ENCODE peak calls at places on chromosomes 12 and 14, in nine cellular contexts. D is tibial artery; A is HuH-7.5; L is H4; W is NCI-H1105; E is hepatic stellate cell; T is naive thymus-derived CD8-positive, alpha-beta T cell; V is NCI-H2227 treated with DMSO at 0.1 percent for 48 hours; F is substantia nigra. S is an unnamed sample.

GRCh38 chr12:3148366-3149000 is 71.3 kb downstream of the TSPAN9 start:
- DNase-seq in T (no peak), F (no peak), D (no peak), E (no peak), V (no peak), A (no peak), L (no peak), W (no peak), S (no peak)

GRCh38 chr12:123049398-123050250 is 69.1 kb downstream of the ARL6IP4 start:
- DNase-seq in A (no peak), D (no peak), E (peak), F (no peak), T (no peak), W (no peak), L (peak), V (no peak), S (no peak)

GRCh38 chr12:119178544-119179334 is at the start of gene HSPB8:
- DNase-seq in L (peak), F (peak), T (no peak), D (peak), W (peak), A (peak), V (peak), E (peak), S (no peak)

GRCh38 chr12:109273354-109273753 is 35.7 kb downstream of the FOXN4 start:
- DNase-seq in E (no peak), V (peak), L (no peak), A (no peak), F (no peak), D (no peak), T (no peak), W (no peak), S (no peak)

GRCh38 chr12:262817-263216 is at the start of gene SLC6A13:
- DNase-seq in L (no peak), V (no peak), W (no peak), T (no peak), F (no peak), A (no peak), D (no peak), E (no peak), S (no peak)

GRCh38 chr12:131105351-131105735 is 151.6 kb downstream of the ADGRD1 start:
- DNase-seq in A (no peak), D (peak), L (no peak), T (no peak), E (no peak), W (no peak), V (no peak), F (no peak), S (no peak)

GRCh38 chr14:69356903-69357543 is 41.1 kb downstream of the ERH start:
- DNase-seq in F (no peak), E (no peak), A (peak), D (no peak), W (no peak), T (no peak), V (no peak), L (no peak), S (no peak)

GRCh38 chr12:3101309-3102022 is 24.3 kb downstream of the TSPAN9 start:
- DNase-seq in E (peak), L (no peak), A (no peak), W (no peak), F (no peak), V (no peak), D (no peak), T (no peak), S (no peak)

GRCh38 chr14:49971156-49972141 is 78.6 kb downstream of the ARF6 start:
- DNase-seq in T (peak), W (no peak), V (peak), D (no peak), A (no peak), L (no peak), E (no peak), F (no peak), S (no peak)

GRCh38 chr14:105532111-105532623 is 5.8 kb downstream of the TMEM121 start:
- DNase-seq in V (no peak), A (no peak), F (no peak), D (peak), T (no peak), L (no peak), E (no peak), W (no peak), S (no peak)

GRCh38 chr14:72836085-72836484 is 57.8 kb downstream of the DPF3 start:
- DNase-seq in A (no peak), V (no peak), T (no peak), L (no peak), F (no peak), E (no peak), W (no peak), D (no peak), S (no peak)

GRCh38 chr14:105418269-105419054 is 1.2 kb upstream of the MTA1 start:
- DNase-seq in D (no peak), E (no peak), T (no peak), W (no peak), F (no peak), L (no peak), A (no peak), V (no peak), S (no peak)

GRCh38 chr12:131857908-131858850 is 30.0 kb downstream of the MMP17 start:
- DNase-seq in A (no peak), D (no peak), E (no peak), F (no peak), L (no peak), T (no peak), W (no peak), V (no peak), S (no peak)

GRCh38 chr12:47249719-47250506 is 170.2 kb upstream of the AMIGO2 start:
- DNase-seq in E (no peak), F (no peak), T (no peak), A (no peak), L (no peak), V (no peak), W (no peak), D (no peak), S (no peak)

GRCh38 chr14:89507521-89507920 is 90.5 kb upstream of the FOXN3 start:
- DNase-seq in W (no peak), A (no peak), F (no peak), T (no peak), V (no peak), L (peak), E (peak), D (no peak), S (no peak)

GRCh38 chr14:69138189-69138535 is 14.8 kb downstream of the DCAF5 start:
- DNase-seq in E (peak), V (no peak), D (no peak), T (no peak), F (no peak), W (no peak), A (no peak), L (no peak), S (no peak)

GRCh38 chr12:110689601-110690430 is 901 bp upstream of the HVCN1 start:
- DNase-seq in A (no peak), W (no peak), T (peak), V (no peak), E (peak), L (no peak), F (peak), D (peak), S (no peak)

GRCh38 chr14:68254669-68255527 is 435.3 kb downstream of the RAD51B start:
- DNase-seq in T (no peak), D (no peak), W (no peak), E (no peak), F (no peak), A (no peak), V (no peak), L (no peak), S (no peak)

GRCh38 chr14:32932921-32933622 is 5.6 kb upstream of the NPAS3 start:
- DNase-seq in W (no peak), E (no peak), D (peak), L (no peak), T (no peak), V (peak), A (no peak), F (peak), S (peak)

GRCh38 chr12:109305547-109305946 is 3.5 kb downstream of the FOXN4 start:
- DNase-seq in V (no peak), A (no peak), L (no peak), F (no peak), W (no peak), E (no peak), T (no peak), D (no peak), S (no peak)

GRCh38 chr12:14901228-14901562 is 15.5 kb upstream of the MGP start:
- DNase-seq in W (no peak), A (no peak), L (no peak), V (no peak), T (no peak), F (no peak), E (no peak), D (no peak), S (no peak)

GRCh38 chr12:78088391-78088832 is 257.7 kb downstream of the NAV3 start:
- DNase-seq in V (peak), T (no peak), D (no peak), E (peak), W (no peak), F (no peak), A (no peak), L (peak), S (no peak)

GRCh38 chr14:50230601-50231474 is 540 bp downstream of the SOS2 start:
- DNase-seq in E (peak), T (peak), L (peak), D (peak), F (peak), W (peak), A (peak), V (peak), S (no peak)

GRCh38 chr12:69108024-69108423 is 131.3 kb upstream of the CPSF6 start:
- DNase-seq in E (no peak), A (no peak), D (no peak), V (no peak), F (no peak), L (no peak), W (no peak), T (no peak), S (no peak)

GRCh38 chr12:132489078-132489601 is 811 bp upstream of the FBRSL1 start:
- DNase-seq in F (no peak), A (no peak), E (no peak), W (no peak), T (peak), D (peak), L (no peak), V (no peak), S (no peak)

GRCh38 chr14:103432627-103433026 is 47.4 kb downstream of the MARK3 start:
- DNase-seq in A (no peak), L (no peak), E (no peak), V (no peak), T (no peak), F (no peak), D (no peak), W (no peak), S (no peak)

GRCh38 chr12:68918960-68919359 is 14.0 kb downstream of the CPM start:
- DNase-seq in L (no peak), A (no peak), V (no peak), D (no peak), W (no peak), F (no peak), E (no peak), T (no peak), S (no peak)

GRCh38 chr12:96399081-96399918 is 939 bp downstream of the CDK17 start:
- DNase-seq in F (peak), T (peak), D (peak), A (peak), V (no peak), L (peak), E (peak), W (peak), S (peak)

GRCh38 chr12:57716305-57716704 is 22.2 kb downstream of the AGAP2 start:
- DNase-seq in L (no peak), E (no peak), F (no peak), W (no peak), T (no peak), V (no peak), D (no peak), A (no peak), S (peak)

GRCh38 chr12:71243375-71243774 is 85.6 kb upstream of the TSPAN8 start:
- DNase-seq in L (no peak), V (no peak), T (no peak), F (no peak), A (no peak), E (no peak), W (no peak), D (no peak), S (no peak)

GRCh38 chr14:92529895-92530294 is 16.3 kb downstream of the RIN3 start:
- DNase-seq in T (no peak), W (no peak), A (no peak), V (no peak), D (no peak), E (no peak), L (no peak), F (no peak), S (no peak)

GRCh38 chr12:879641-880040 is 69.9 kb downstream of the RAD52 start:
- DNase-seq in E (no peak), V (no peak), D (no peak), W (no peak), T (no peak), L (no peak), F (no peak), A (no peak), S (no peak)

GRCh38 chr14:77212097-77212873 is 30.7 kb downstream of the TMEM63C start:
- DNase-seq in F (no peak), D (no peak), V (no peak), W (no peak), E (no peak), A (no peak), L (no peak), T (no peak), S (no peak)

GRCh38 chr12:70581199-70581598 is 56.0 kb downstream of the PTPRB start:
- DNase-seq in T (no peak), W (no peak), L (no peak), E (no peak), A (no peak), D (no peak), V (no peak), F (no peak), S (no peak)